ENCODE peak calls at places on chromosomes 13 and 19, in eight cellular contexts. Y is fibroblast of mammary gland; L is colonic mucosa; U is A549; F is GM12865; K is naive thymus-derived CD4-positive, alpha-beta T cell; Z is lung; R is Caco-2. I is an unnamed sample.

GRCh38 chr19:34217952-34218817 is 36.2 kb upstream of the GARRE1 start:
- DNase-seq in U (no peak), Y (peak; percentile 97), K (peak; percentile 91), L (peak; percentile 45), F (peak; percentile 69), R (no peak), Z (no peak), I (no peak)

GRCh38 chr13:106246817-106247216 is 288.6 kb downstream of the EFNB2 start:
- DNase-seq in Z (no peak), U (no peak), K (no peak), F (no peak), R (no peak), Y (no peak), L (no peak), I (no peak)

GRCh38 chr19:41545547-41545946 is 30.4 kb upstream of the CEACAM21 start:
- DNase-seq in K (no peak), L (no peak), R (no peak), F (peak; percentile 66), U (no peak), Z (no peak), Y (no peak), I (no peak)

GRCh38 chr19:45496349-45496953 is 396 bp downstream of the RTN2 start:
- DNase-seq in U (no peak), K (no peak), L (peak; percentile 59), F (no peak), Y (no peak), R (no peak), Z (no peak), I (peak; percentile 57)

GRCh38 chr13:36382030-36382429 is 35.8 kb upstream of the SPART start:
- DNase-seq in Y (no peak), U (no peak), R (no peak), L (no peak), Z (no peak), F (no peak), K (no peak), I (no peak)

GRCh38 chr19:7879102-7879770 is 5.0 kb upstream of the PRR36 start:
- DNase-seq in Y (no peak), R (no peak), L (no peak), U (no peak), F (no peak), K (no peak), Z (no peak), I (no peak)

GRCh38 chr19:33063356-33064116 is 1.2 kb downstream of the RHPN2 start:
- DNase-seq in R (no peak), Y (peak; percentile 18), U (no peak), Z (no peak), K (no peak), L (peak; percentile 86), F (no peak), I (peak; percentile 17)

GRCh38 chr19:52742516-52742915 is 7.7 kb upstream of the ZNF611 start:
- DNase-seq in F (no peak), K (no peak), Y (no peak), R (no peak), Z (no peak), U (no peak), L (no peak), I (no peak)

GRCh38 chr19:48991823-48992570 is 1.1 kb downstream of the GYS1 start:
- DNase-seq in U (peak; percentile 75), K (no peak), Z (peak; percentile 63), Y (peak; percentile 80), F (peak; percentile 34), L (peak; percentile 78), R (peak; percentile 69), I (peak; percentile 74)

GRCh38 chr13:57946361-57946760 is 314.8 kb downstream of the PCDH17 start:
- DNase-seq in L (no peak), K (no peak), F (peak; percentile 52), R (no peak), Y (no peak), U (no peak), Z (no peak), I (no peak)

GRCh38 chr13:114031631-114032030 is 57.8 kb upstream of the C13orf46 start:
- DNase-seq in U (no peak), L (no peak), F (no peak), Z (no peak), R (no peak), Y (no peak), K (no peak), I (no peak)

GRCh38 chr13:46404732-46405097 is 17.7 kb upstream of the RUBCNL start:
- DNase-seq in L (no peak), R (no peak), K (no peak), Z (no peak), F (no peak), U (no peak), Y (no peak), I (no peak)

GRCh38 chr13:87234981-87235380 is 436.2 kb upstream of the SLITRK5 start:
- DNase-seq in K (no peak), U (no peak), Z (no peak), R (no peak), L (no peak), Y (peak; percentile 26), F (no peak), I (no peak)

GRCh38 chr13:99302637-99303505 is 4.3 kb downstream of the GPR183 start:
- DNase-seq in U (no peak), R (no peak), K (no peak), L (no peak), Y (no peak), F (no peak), Z (no peak), I (no peak)
- H3K4me3 ChIP-seq in U (no peak overlapping the region), R (no peak overlapping the region), K (peak overlapping the region; percentile 89), L (no peak overlapping the region), Y (no peak overlapping the region), F (peak overlapping the region; percentile 94), Z (no peak overlapping the region), I (no peak overlapping the region)

GRCh38 chr19:13505164-13505695 is 1.0 kb downstream of the CACNA1A start:
- DNase-seq in Y (no peak), Z (no peak), R (no peak), F (no peak), L (no peak), K (no peak), U (no peak), I (no peak)
- H3K4me3 ChIP-seq in Y (no peak overlapping the region), Z (no peak overlapping the region), R (no peak overlapping the region), F (no peak overlapping the region), L (no peak overlapping the region), K (no peak overlapping the region), U (no peak overlapping the region), I (no peak overlapping the region)

GRCh38 chr19:10096615-10096963 is 5.9 kb downstream of the ANGPTL6 start:
- DNase-seq in R (no peak), K (no peak), L (peak; percentile 53), U (no peak), Z (no peak), Y (peak; percentile 28), F (no peak), I (no peak)
- H3K4me3 ChIP-seq in R (peak overlapping the region; percentile 54), K (peak overlapping the region; percentile 48), L (peak overlapping the region; percentile 42), U (peak overlapping the region; percentile 34), Z (peak overlapping the region; percentile 28), Y (peak overlapping the region; percentile 29), F (peak overlapping the region; percentile 62), I (peak overlapping the region; percentile 60)

GRCh38 chr13:109788372-109789195 is 2.2 kb upstream of the IRS2 start:
- DNase-seq in K (peak; percentile 28), F (no peak), Z (no peak), R (no peak), L (no peak), U (no peak), Y (no peak), I (no peak)

GRCh38 chr13:109792416-109793090 is 6.2 kb upstream of the IRS2 start:
- DNase-seq in F (no peak), Z (no peak), U (no peak), K (no peak), L (no peak), R (no peak), Y (no peak), I (no peak)

GRCh38 chr13:109789262-109789661 is 2.9 kb upstream of the IRS2 start:
- DNase-seq in U (no peak), L (no peak), Z (no peak), K (no peak), R (no peak), Y (no peak), F (no peak), I (no peak)

GRCh38 chr13:109790071-109790470 is 3.7 kb upstream of the IRS2 start:
- DNase-seq in U (no peak), K (no peak), L (no peak), R (no peak), F (no peak), Z (no peak), Y (peak; percentile 58), I (no peak)

DNA sequence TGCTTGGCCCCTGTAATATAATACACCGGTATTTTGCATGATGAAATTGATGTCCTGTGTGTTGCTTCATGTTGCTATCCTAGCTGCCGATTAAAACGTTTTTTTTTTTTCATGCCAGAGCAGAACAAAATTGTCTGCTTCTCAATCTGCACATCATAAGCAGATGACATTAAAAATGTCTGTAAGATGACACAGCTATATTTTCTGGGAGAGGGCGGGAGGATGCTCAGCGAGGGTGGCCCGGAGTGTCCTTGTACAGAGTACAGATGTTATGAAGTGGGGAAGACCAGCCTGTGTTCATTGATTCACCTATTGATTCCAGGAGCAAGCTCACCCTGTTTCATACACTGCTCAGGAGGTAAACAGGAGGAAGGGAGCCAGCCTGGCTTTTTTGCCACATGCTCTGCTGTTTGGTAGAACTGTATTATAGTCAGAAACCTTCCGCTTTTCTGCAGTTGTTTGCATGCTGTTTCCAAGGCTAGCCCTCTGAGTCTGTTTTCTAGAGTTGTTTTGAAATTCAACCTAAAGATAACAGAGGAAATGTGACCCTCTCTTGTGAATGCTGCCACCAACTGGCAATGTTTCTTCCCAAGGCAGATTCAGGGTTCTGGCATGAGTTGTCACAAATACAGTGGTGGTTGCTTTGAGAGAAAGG is 4.7 kb upstream of the IRS2 start:
- DNase-seq in K (peak; percentile 38), U (no peak), R (no peak), Y (peak; percentile 44), L (peak; percentile 48), Z (no peak), F (no peak), I (no peak)
- H3K4me3 ChIP-seq in K (no peak overlapping the region), U (no peak overlapping the region), R (no peak overlapping the region), Y (no peak overlapping the region), L (no peak overlapping the region), Z (no peak overlapping the region), F (no peak overlapping the region), I (no peak overlapping the region)

DNA sequence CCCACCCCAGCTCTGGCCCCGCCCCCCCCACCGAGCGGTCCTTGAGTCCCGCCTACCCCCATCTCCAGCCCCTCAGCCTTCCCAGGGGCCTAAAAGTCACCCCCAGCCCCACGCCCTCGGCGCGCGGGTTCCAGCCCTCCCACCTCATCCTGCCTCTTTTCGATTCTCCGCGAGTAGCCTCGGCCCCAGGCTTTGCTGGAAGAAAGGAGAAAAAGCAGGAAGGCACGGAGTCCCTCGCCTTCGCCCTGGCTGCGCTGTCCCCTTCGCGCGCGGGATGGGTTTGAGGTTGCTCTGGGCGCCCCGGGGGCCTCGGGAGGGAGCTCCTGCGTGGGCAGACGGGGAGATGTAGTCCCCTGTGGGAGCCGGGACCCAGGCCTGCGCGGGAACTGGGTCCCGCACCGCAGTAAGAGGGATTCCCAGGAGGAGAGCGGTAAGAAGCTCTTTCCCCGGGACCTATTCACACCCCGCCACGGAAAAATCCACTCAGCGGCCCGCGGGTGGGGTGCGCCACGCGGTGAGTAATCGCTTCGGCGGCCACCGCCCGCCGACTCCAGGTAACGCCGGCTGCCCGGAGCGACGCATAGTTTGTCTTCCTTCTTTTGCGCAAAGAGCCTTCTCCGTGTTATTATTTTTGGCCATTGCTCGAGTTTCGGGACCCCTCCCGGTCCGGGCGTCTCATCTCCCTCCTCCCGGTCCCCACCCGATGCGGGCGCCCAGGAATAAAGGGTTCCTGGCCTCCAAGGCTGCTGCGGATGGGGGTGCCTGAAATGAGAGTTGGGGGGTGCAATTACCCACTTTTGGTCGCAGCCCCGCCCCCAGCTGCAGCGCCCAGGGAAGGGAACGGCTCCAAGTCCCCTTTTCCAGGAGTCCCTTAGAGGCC is 863 bp upstream of the CRLF1 start:
- DNase-seq in R (no peak), Y (no peak), K (no peak), Z (no peak), F (no peak), L (no peak), U (no peak), I (no peak)
- H3K4me3 ChIP-seq in R (peak overlapping the region; percentile 23), Y (no peak overlapping the region), K (no peak overlapping the region), Z (no peak overlapping the region), F (no peak overlapping the region), L (no peak overlapping the region), U (peak overlapping the region; percentile 35), I (peak overlapping the region; percentile 12)

I was measured in heart right ventricle.